ENCODE peak calls at places on chromosomes 1 and 21, in five cellular contexts. One of them, this sample, is unnamed.

GRCh38 chr1:158248122-158248521 is 6.1 kb upstream of the CD1A start:
- DNase-seq in cardiac muscle cell: no peak
- DNase-seq in H7: no peak
- DNase-seq in ovary: no peak
- DNase-seq in WERI-Rb-1: no peak
- DNase-seq in this sample: no peak

GRCh38 chr1:22208973-22209378 is 66.1 kb upstream of the WNT4 start:
- DNase-seq in H7: peak; percentile 70
- DNase-seq in ovary: no peak
- DNase-seq in WERI-Rb-1: no peak
- DNase-seq in cardiac muscle cell: no peak
- DNase-seq in this sample: no peak

GRCh38 chr1:29453502-29454240 is 217.3 kb downstream of the PTPRU start:
- DNase-seq in cardiac muscle cell: peak; percentile 81
- DNase-seq in H7: peak; percentile 95
- DNase-seq in ovary: no peak
- DNase-seq in WERI-Rb-1: peak; percentile 76
- DNase-seq in this sample: peak; percentile 76

GRCh38 chr1:61692155-61692783 is 32.7 kb downstream of the TM2D1 start:
- DNase-seq in ovary: no peak
- DNase-seq in H7: no peak
- DNase-seq in cardiac muscle cell: peak; percentile 35
- DNase-seq in WERI-Rb-1: no peak
- DNase-seq in this sample: no peak

GRCh38 chr1:171590022-171590421 is 32.0 kb upstream of the MYOCOS start:
- DNase-seq in H7: no peak
- DNase-seq in cardiac muscle cell: peak; percentile 36
- DNase-seq in ovary: no peak
- DNase-seq in WERI-Rb-1: no peak
- DNase-seq in this sample: no peak

GRCh38 chr21:24110846-24111245 is 1496.4 kb downstream of the MRPL39 start:
- DNase-seq in WERI-Rb-1: no peak
- DNase-seq in cardiac muscle cell: no peak
- DNase-seq in H7: no peak
- DNase-seq in ovary: no peak
- DNase-seq in this sample: no peak

GRCh38 chr1:169133801-169134558 is 27.5 kb downstream of the ATP1B1 start:
- DNase-seq in ovary: no peak
- DNase-seq in cardiac muscle cell: peak; percentile 38
- DNase-seq in WERI-Rb-1: no peak
- DNase-seq in H7: no peak
- DNase-seq in this sample: no peak

GRCh38 chr1:177256153-177256814 is 85.5 kb downstream of the BRINP2 start:
- DNase-seq in H7: peak; percentile 58
- DNase-seq in cardiac muscle cell: peak; percentile 97
- DNase-seq in ovary: peak; percentile 69
- DNase-seq in WERI-Rb-1: peak; percentile 81
- DNase-seq in this sample: peak; percentile 26

GRCh38 chr1:207866471-207867135 is 44.3 kb downstream of the CD34 start:
- DNase-seq in H7: no peak
- DNase-seq in ovary: peak; percentile 57
- DNase-seq in WERI-Rb-1: no peak
- DNase-seq in cardiac muscle cell: peak; percentile 59
- DNase-seq in this sample: peak; percentile 25

GRCh38 chr1:196317535-196318522 is 290.4 kb downstream of the KCNT2 start:
- DNase-seq in ovary: peak; percentile 56
- DNase-seq in H7: no peak
- DNase-seq in cardiac muscle cell: peak; percentile 74
- DNase-seq in WERI-Rb-1: peak; percentile 67
- DNase-seq in this sample: peak; percentile 67

GRCh38 chr1:172040466-172040865 is 199.2 kb downstream of the DNM3 start:
- DNase-seq in cardiac muscle cell: peak; percentile 52
- DNase-seq in ovary: no peak
- DNase-seq in H7: no peak
- DNase-seq in WERI-Rb-1: no peak
- DNase-seq in this sample: no peak

GRCh38 chr1:112998592-112999235 is 42.7 kb upstream of the SLC16A1 start:
- DNase-seq in WERI-Rb-1: no peak
- DNase-seq in cardiac muscle cell: peak; percentile 98
- DNase-seq in H7: no peak
- DNase-seq in ovary: peak; percentile 61
- DNase-seq in this sample: no peak

GRCh38 chr1:22814176-22815042 is 103.8 kb downstream of the EPHB2 start:
- DNase-seq in cardiac muscle cell: no peak
- DNase-seq in ovary: peak; percentile 91
- DNase-seq in H7: no peak
- DNase-seq in WERI-Rb-1: no peak
- DNase-seq in this sample: no peak

GRCh38 chr1:176220100-176220689 is 13.1 kb upstream of the COP1 start:
- DNase-seq in cardiac muscle cell: no peak
- DNase-seq in H7: no peak
- DNase-seq in WERI-Rb-1: no peak
- DNase-seq in ovary: no peak
- DNase-seq in this sample: no peak

GRCh38 chr21:15065381-15066230 is 806 bp upstream of the NRIP1 start:
- DNase-seq in WERI-Rb-1: peak; percentile 88
- DNase-seq in ovary: peak; percentile 86
- DNase-seq in H7: peak; percentile 74
- DNase-seq in cardiac muscle cell: peak; percentile 94
- DNase-seq in this sample: peak; percentile 50

GRCh38 chr1:42938596-42939184 is 20.0 kb downstream of the SLC2A1 start:
- DNase-seq in ovary: no peak
- DNase-seq in WERI-Rb-1: no peak
- DNase-seq in H7: no peak
- DNase-seq in cardiac muscle cell: no peak
- DNase-seq in this sample: no peak

GRCh38 chr21:38596264-38597042 is 98.2 kb upstream of the ERG start:
- DNase-seq in ovary: no peak
- DNase-seq in cardiac muscle cell: no peak
- DNase-seq in H7: no peak
- DNase-seq in WERI-Rb-1: no peak
- DNase-seq in this sample: no peak

GRCh38 chr1:82836246-82836645 is 1035.5 kb downstream of the ADGRL2 start:
- DNase-seq in WERI-Rb-1: no peak
- DNase-seq in H7: no peak
- DNase-seq in ovary: no peak
- DNase-seq in cardiac muscle cell: no peak
- DNase-seq in this sample: no peak

GRCh38 chr1:245859510-245860114 is 647.5 kb downstream of the SMYD3 start:
- DNase-seq in ovary: no peak
- DNase-seq in cardiac muscle cell: no peak
- DNase-seq in H7: no peak
- DNase-seq in WERI-Rb-1: no peak
- DNase-seq in this sample: no peak

GRCh38 chr1:211928993-211929637 is 98.6 kb upstream of the LPGAT1 start:
- DNase-seq in H7: no peak
- DNase-seq in WERI-Rb-1: peak; percentile 19
- DNase-seq in ovary: no peak
- DNase-seq in cardiac muscle cell: peak; percentile 52
- DNase-seq in this sample: peak; percentile 57

GRCh38 chr1:150893336-150893913 is 6.5 kb downstream of the CTXND2 start:
- DNase-seq in ovary: no peak
- DNase-seq in WERI-Rb-1: no peak
- DNase-seq in cardiac muscle cell: no peak
- DNase-seq in H7: no peak
- DNase-seq in this sample: no peak

GRCh38 chr1:201493757-201494617 is 12.9 kb downstream of the CSRP1 start:
- DNase-seq in cardiac muscle cell: peak; percentile 89
- DNase-seq in H7: no peak
- DNase-seq in WERI-Rb-1: peak; percentile 79
- DNase-seq in ovary: peak; percentile 78
- DNase-seq in this sample: no peak

GRCh38 chr1:3011631-3012510 is 9.4 kb upstream of the ACTRT2 start:
- DNase-seq in ovary: no peak
- DNase-seq in WERI-Rb-1: no peak
- DNase-seq in cardiac muscle cell: no peak
- DNase-seq in H7: no peak
- DNase-seq in this sample: no peak

GRCh38 chr1:47818682-47819502 is 178.3 kb downstream of the TRABD2B start:
- DNase-seq in H7: no peak
- DNase-seq in cardiac muscle cell: peak; percentile 37
- DNase-seq in WERI-Rb-1: no peak
- DNase-seq in ovary: no peak
- DNase-seq in this sample: no peak

GRCh38 chr21:17818158-17819113 is 720 bp downstream of the C21orf91 start:
- DNase-seq in WERI-Rb-1: peak; percentile 27
- DNase-seq in H7: no peak
- DNase-seq in ovary: no peak
- DNase-seq in cardiac muscle cell: peak; percentile 38
- DNase-seq in this sample: peak; percentile 44

GRCh38 chr1:223331301-223331700 is 32.7 kb downstream of the SUSD4 start:
- DNase-seq in H7: no peak
- DNase-seq in WERI-Rb-1: no peak
- DNase-seq in cardiac muscle cell: no peak
- DNase-seq in ovary: no peak
- DNase-seq in this sample: no peak

GRCh38 chr1:226980565-226981385 is 40.7 kb downstream of the COQ8A start:
- DNase-seq in ovary: peak; percentile 42
- DNase-seq in WERI-Rb-1: no peak
- DNase-seq in H7: peak; percentile 61
- DNase-seq in cardiac muscle cell: no peak
- DNase-seq in this sample: no peak

GRCh38 chr1:234553241-234554156 is 56.5 kb downstream of the IRF2BP2 start:
- DNase-seq in cardiac muscle cell: peak; percentile 96
- DNase-seq in H7: no peak
- DNase-seq in ovary: no peak
- DNase-seq in WERI-Rb-1: no peak
- DNase-seq in this sample: no peak
- H3K4me3 ChIP-seq in cardiac muscle cell: no peak overlapping the region
- H3K4me3 ChIP-seq in H7: no peak overlapping the region
- H3K4me3 ChIP-seq in ovary: no peak overlapping the region
- H3K4me3 ChIP-seq in WERI-Rb-1: no peak overlapping the region
- H3K4me3 ChIP-seq in this sample: no peak overlapping the region

GRCh38 chr1:240352769-240353168 is 259.2 kb downstream of the GREM2 start:
- DNase-seq in ovary: no peak
- DNase-seq in WERI-Rb-1: no peak
- DNase-seq in cardiac muscle cell: peak; percentile 25
- DNase-seq in H7: peak; percentile 2
- DNase-seq in this sample: no peak
- H3K36me3 ChIP-seq in ovary: no peaks in the 10 kb centered on the region
- H3K36me3 ChIP-seq in WERI-Rb-1: peaks cover 72% of the 10 kb centered on the region
- H3K36me3 ChIP-seq in cardiac muscle cell: no peaks in the 10 kb centered on the region
- H3K36me3 ChIP-seq in H7: no peaks in the 10 kb centered on the region
- H3K36me3 ChIP-seq in this sample: no peaks in the 10 kb centered on the region

GRCh38 chr1:197686702-197687355 is 88.5 kb downstream of the DENND1B start:
- DNase-seq in WERI-Rb-1: no peak
- DNase-seq in cardiac muscle cell: no peak
- DNase-seq in ovary: no peak
- DNase-seq in H7: no peak
- DNase-seq in this sample: no peak

GRCh38 chr1:197688233-197688632 is 87.0 kb downstream of the DENND1B start:
- DNase-seq in ovary: no peak
- DNase-seq in H7: no peak
- DNase-seq in WERI-Rb-1: no peak
- DNase-seq in cardiac muscle cell: no peak
- DNase-seq in this sample: no peak

GRCh38 chr1:197683895-197684553 is 91.3 kb downstream of the DENND1B start:
- DNase-seq in WERI-Rb-1: no peak
- DNase-seq in cardiac muscle cell: no peak
- DNase-seq in H7: no peak
- DNase-seq in ovary: no peak
- DNase-seq in this sample: no peak

GRCh38 chr1:197685785-197686184 is 89.5 kb downstream of the DENND1B start:
- DNase-seq in cardiac muscle cell: peak; percentile 25
- DNase-seq in WERI-Rb-1: no peak
- DNase-seq in ovary: no peak
- DNase-seq in H7: no peak
- DNase-seq in this sample: no peak

GRCh38 chr1:197686231-197686630 is 89.0 kb downstream of the DENND1B start:
- DNase-seq in ovary: no peak
- DNase-seq in cardiac muscle cell: no peak
- DNase-seq in WERI-Rb-1: no peak
- DNase-seq in H7: no peak
- DNase-seq in this sample: no peak
- H3K4me3 ChIP-seq in ovary: no peak overlapping the region
- H3K4me3 ChIP-seq in cardiac muscle cell: no peak overlapping the region
- H3K4me3 ChIP-seq in WERI-Rb-1: no peak overlapping the region
- H3K4me3 ChIP-seq in H7: no peak overlapping the region
- H3K4me3 ChIP-seq in this sample: no peak overlapping the region

GRCh38 chr1:36884029-36884701 is 150.2 kb downstream of the GRIK3 start:
- DNase-seq in WERI-Rb-1: no peak
- DNase-seq in H7: peak; percentile 4
- DNase-seq in ovary: no peak
- DNase-seq in cardiac muscle cell: no peak
- DNase-seq in this sample: no peak

GRCh38 chr1:36881541-36881940 is 152.8 kb downstream of the GRIK3 start:
- DNase-seq in ovary: no peak
- DNase-seq in cardiac muscle cell: no peak
- DNase-seq in WERI-Rb-1: no peak
- DNase-seq in H7: no peak
- DNase-seq in this sample: no peak

GRCh38 chr1:36881071-36881405 is 153.3 kb downstream of the GRIK3 start:
- DNase-seq in WERI-Rb-1: no peak
- DNase-seq in cardiac muscle cell: no peak
- DNase-seq in ovary: no peak
- DNase-seq in H7: peak; percentile 2
- DNase-seq in this sample: no peak

GRCh38 chr1:36883315-36883949 is 150.9 kb downstream of the GRIK3 start:
- DNase-seq in cardiac muscle cell: no peak
- DNase-seq in H7: peak; percentile 5
- DNase-seq in ovary: no peak
- DNase-seq in WERI-Rb-1: no peak
- DNase-seq in this sample: no peak

GRCh38 chr1:36882536-36883285 is 151.6 kb downstream of the GRIK3 start:
- DNase-seq in cardiac muscle cell: no peak
- DNase-seq in H7: peak; percentile 13
- DNase-seq in WERI-Rb-1: no peak
- DNase-seq in ovary: no peak
- DNase-seq in this sample: no peak
- H3K36me3 ChIP-seq in cardiac muscle cell: no peaks in the 10 kb centered on the region
- H3K36me3 ChIP-seq in H7: no peaks in the 10 kb centered on the region
- H3K36me3 ChIP-seq in WERI-Rb-1: peaks cover 89% of the 10 kb centered on the region
- H3K36me3 ChIP-seq in ovary: no peaks in the 10 kb centered on the region
- H3K36me3 ChIP-seq in this sample: no peaks in the 10 kb centered on the region

DNA sequence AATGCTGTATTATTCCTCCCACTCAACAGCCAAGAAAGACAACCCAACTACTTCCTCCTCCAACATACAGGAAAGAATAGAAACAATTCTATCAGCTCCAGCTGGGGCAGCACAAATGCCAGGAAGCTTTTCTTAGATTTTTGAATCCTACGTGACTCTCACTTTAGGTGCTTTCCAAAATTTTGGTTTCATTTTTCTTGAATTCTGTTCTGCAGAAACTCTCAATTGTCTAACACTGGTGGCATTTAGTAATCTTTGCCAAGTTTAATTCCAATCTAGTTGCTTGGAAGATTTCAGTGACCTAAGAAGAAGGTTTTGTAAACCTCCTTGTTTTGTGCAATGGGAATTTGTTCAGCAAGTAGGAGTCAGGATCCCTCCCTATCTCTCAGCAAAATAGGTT is 37.1 kb upstream of the DOCK7 start:
- DNase-seq in ovary: no peak
- DNase-seq in WERI-Rb-1: no peak
- DNase-seq in cardiac muscle cell: peak; percentile 81
- DNase-seq in H7: no peak
- DNase-seq in this sample: no peak
- H3K4me3 ChIP-seq in ovary: peak overlapping the region; percentile 12
- H3K4me3 ChIP-seq in WERI-Rb-1: no peak overlapping the region
- H3K4me3 ChIP-seq in cardiac muscle cell: no peak overlapping the region
- H3K4me3 ChIP-seq in H7: no peak overlapping the region
- H3K4me3 ChIP-seq in this sample: no peak overlapping the region